ENCODE peak calls at places on chromosome 20, in nine cellular contexts. T is bronchial epithelial cell, D is endothelial cell, H is T-helper 2 cell, M is sciatic nerve, F is pons, G is memory B cell, E is right atrium auricular region, C is GM18507. J is an unnamed sample.

GRCh38 chr20:2658414-2659354 is 5.3 kb downstream of the IDH3B start:
- DNase-seq in C (no peak), E (no peak), H (no peak), T (no peak), F (no peak), M (no peak), D (no peak), G (no peak), J (peak; percentile 51)

GRCh38 chr20:37994512-37994911 is 38.7 kb downstream of the TTI1 start:
- DNase-seq in H (no peak), F (no peak), E (no peak), G (no peak), C (no peak), D (no peak), T (peak; percentile 91), M (no peak), J (no peak)

GRCh38 chr20:39880890-39881289 is 808.1 kb downstream of the MAFB start:
- DNase-seq in F (no peak), C (no peak), H (peak; percentile 3), G (no peak), T (peak; percentile 87), M (no peak), D (no peak), E (no peak), J (peak; percentile 52)

GRCh38 chr20:45679650-45680049 is 9.6 kb upstream of the WFDC11 start:
- DNase-seq in T (no peak), F (no peak), H (no peak), M (no peak), C (no peak), E (no peak), G (no peak), D (no peak), J (no peak)

GRCh38 chr20:33606114-33606771 is 55.9 kb upstream of the C20orf144 start:
- DNase-seq in E (no peak), H (no peak), G (no peak), T (no peak), C (no peak), F (peak; percentile 37), M (no peak), D (no peak), J (no peak)

GRCh38 chr20:19012671-19013070 is 199.1 kb downstream of the SCP2D1 start:
- DNase-seq in G (no peak), E (no peak), F (peak; percentile 29), M (no peak), D (no peak), C (no peak), H (no peak), T (peak; percentile 7), J (no peak)

GRCh38 chr20:2879148-2879547 is 5.9 kb downstream of the PTPRA start:
- DNase-seq in T (peak; percentile 42), D (no peak), E (no peak), F (no peak), G (no peak), H (no peak), C (no peak), M (no peak), J (no peak)

GRCh38 chr20:58406422-58407001 is 17.5 kb downstream of the VAPB start:
- DNase-seq in E (no peak), H (no peak), G (no peak), C (no peak), D (no peak), M (no peak), F (no peak), T (peak; percentile 72), J (no peak)

GRCh38 chr20:58028123-58028522 is 200.3 kb downstream of the ANKRD60 start:
- DNase-seq in M (no peak), G (no peak), H (no peak), T (no peak), C (no peak), E (no peak), D (no peak), F (no peak), J (no peak)

GRCh38 chr20:4070323-4071176 is 55.2 kb upstream of the RNF24 start:
- DNase-seq in H (no peak), M (no peak), F (no peak), C (no peak), G (no peak), D (no peak), T (no peak), E (no peak), J (no peak)

GRCh38 chr20:19850190-19850533 is 92.1 kb downstream of the RIN2 start:
- DNase-seq in E (no peak), T (no peak), G (no peak), F (peak; percentile 61), D (no peak), C (no peak), H (no peak), M (no peak), J (no peak)

J was measured in SW480.